ENCODE peak calls at places on chromosomes 6 and 20, in five cellular contexts. B is colonic mucosa, C is Panc1, K is astrocyte of the cerebellum, H is DND-41. M is an unnamed sample.

GRCh38 chr20:896626-897025 is 19.5 kb downstream of the ANGPT4 start:
- DNase-seq in B (no peak), C (no peak), K (no peak), H (no peak), M (no peak)

GRCh38 chr6:138404666-138405337 is 779 bp downstream of the HEBP2 start:
- DNase-seq in B (peak), C (no peak), K (no peak), H (no peak), M (peak)

GRCh38 chr6:150267686-150268561 is 100.9 kb upstream of the IYD start:
- DNase-seq in B (no peak), C (no peak), K (no peak), H (no peak), M (peak)

GRCh38 chr6:29748391-29749352 is 25.4 kb downstream of the HLA-F start:
- DNase-seq in B (peak), C (no peak), K (peak), H (no peak), M (peak)

GRCh38 chr20:31594002-31594557 is 11.0 kb upstream of the ID1 start:
- DNase-seq in B (no peak), C (no peak), K (no peak), H (no peak), M (no peak)

GRCh38 chr20:370977-371754 is 9.4 kb upstream of the TRIB3 start:
- DNase-seq in B (no peak), C (no peak), K (no peak), H (no peak), M (no peak)

GRCh38 chr20:5482791-5483190 is 166.0 kb upstream of the PROKR2 start:
- DNase-seq in B (no peak), C (no peak), K (no peak), H (no peak), M (peak)

GRCh38 chr6:83601119-83601518 is 88.8 kb downstream of the PRSS35 start:
- DNase-seq in B (no peak), C (no peak), K (no peak), H (no peak), M (peak)

GRCh38 chr6:170096191-170096802 is 194.6 kb downstream of the DLL1 start:
- DNase-seq in B (no peak), C (no peak), K (no peak), H (no peak), M (no peak)

GRCh38 chr6:151665329-151665728 is 142.2 kb upstream of the ESR1 start:
- DNase-seq in B (no peak), C (no peak), K (no peak), H (no peak), M (no peak)

GRCh38 chr20:61400499-61400898 is 148.4 kb downstream of the CDH4 start:
- DNase-seq in B (no peak), C (no peak), K (no peak), H (no peak), M (no peak)

GRCh38 chr6:16805190-16805860 is 44.1 kb upstream of the ATXN1 start:
- DNase-seq in B (no peak), C (no peak), K (no peak), H (no peak), M (peak)

GRCh38 chr6:43702522-43703440 is 15.2 kb upstream of the MRPS18A start:
- DNase-seq in B (peak), C (no peak), K (peak), H (peak), M (peak)

GRCh38 chr6:53734473-53735299 is 60.1 kb upstream of the LRRC1 start:
- DNase-seq in B (peak), C (peak), K (peak), H (peak), M (peak)

GRCh38 chr6:1607557-1608221 is 2.0 kb upstream of the FOXC1 start:
- DNase-seq in B (no peak), C (no peak), K (no peak), H (no peak), M (no peak)

GRCh38 chr6:154164397-154164796 is 125.4 kb downstream of the OPRM1 start:
- DNase-seq in B (peak), C (no peak), K (peak), H (no peak), M (peak)

GRCh38 chr20:21808863-21809664 is 103.6 kb downstream of the PAX1 start:
- DNase-seq in B (peak), C (no peak), K (no peak), H (peak), M (no peak)

GRCh38 chr20:18132663-18133062 is 5.0 kb upstream of the KAT14 start:
- DNase-seq in B (no peak), C (no peak), K (no peak), H (no peak), M (no peak)

GRCh38 chr6:87375315-87375714 is 30.7 kb downstream of the C6orf163 start:
- DNase-seq in B (no peak), C (no peak), K (no peak), H (no peak), M (no peak)

GRCh38 chr20:9792674-9793073 is 46.2 kb downstream of the PAK5 start:
- DNase-seq in B (no peak), C (no peak), K (no peak), H (no peak), M (no peak)

GRCh38 chr6:154414021-154414813 is 57.6 kb upstream of the IPCEF1 start:
- DNase-seq in B (no peak), C (no peak), K (no peak), H (no peak), M (peak)

GRCh38 chr20:19673575-19673974 is 84.5 kb upstream of the RIN2 start:
- DNase-seq in B (no peak), C (no peak), K (no peak), H (no peak), M (no peak)

GRCh38 chr20:44911264-44911921 is 1.5 kb downstream of the PABPC1L start:
- DNase-seq in B (peak), C (no peak), K (peak), H (peak), M (peak)

GRCh38 chr6:149114167-149114566 is 203.3 kb upstream of the TAB2 start:
- DNase-seq in B (no peak), C (no peak), K (no peak), H (no peak), M (no peak)

GRCh38 chr6:158369241-158369640 is 57.0 kb downstream of the TULP4 start:
- DNase-seq in B (no peak), C (no peak), K (no peak), H (no peak), M (no peak)

GRCh38 chr20:8043687-8044278 is 24.2 kb upstream of the TMX4 start:
- DNase-seq in B (peak), C (peak), K (peak), H (peak), M (peak)

GRCh38 chr6:133631421-133631820 is 257.5 kb upstream of the TCF21 start:
- DNase-seq in B (no peak), C (no peak), K (no peak), H (no peak), M (peak)

GRCh38 chr6:19949155-19949554 is 112.0 kb downstream of the ID4 start:
- DNase-seq in B (no peak), C (no peak), K (no peak), H (no peak), M (no peak)

GRCh38 chr20:21174425-21175239 is 48.8 kb downstream of the KIZ start:
- DNase-seq in B (no peak), C (no peak), K (no peak), H (no peak), M (no peak)

GRCh38 chr20:47389867-47390347 is 33.4 kb upstream of the ZMYND8 start:
- DNase-seq in B (no peak), C (no peak), K (no peak), H (no peak), M (peak)

GRCh38 chr6:43948527-43949450 is 178.5 kb downstream of the MRPL14 start:
- DNase-seq in B (no peak), C (no peak), K (peak), H (no peak), M (peak)

GRCh38 chr20:58842276-58842675 is 8.4 kb downstream of the GNAS-AS1 start:
- DNase-seq in B (no peak), C (no peak), K (no peak), H (no peak), M (no peak)

GRCh38 chr20:58841539-58842264 is 9.0 kb downstream of the GNAS-AS1 start:
- DNase-seq in B (no peak), C (no peak), K (no peak), H (no peak), M (no peak)

GRCh38 chr20:58839991-58840747 is 10.5 kb downstream of the GNAS-AS1 start:
- DNase-seq in B (no peak), C (no peak), K (no peak), H (no peak), M (no peak)

GRCh38 chr20:58839474-58839874 is 11.2 kb downstream of the GNAS-AS1 start:
- DNase-seq in B (no peak), C (no peak), K (no peak), H (peak), M (peak)

DNA sequence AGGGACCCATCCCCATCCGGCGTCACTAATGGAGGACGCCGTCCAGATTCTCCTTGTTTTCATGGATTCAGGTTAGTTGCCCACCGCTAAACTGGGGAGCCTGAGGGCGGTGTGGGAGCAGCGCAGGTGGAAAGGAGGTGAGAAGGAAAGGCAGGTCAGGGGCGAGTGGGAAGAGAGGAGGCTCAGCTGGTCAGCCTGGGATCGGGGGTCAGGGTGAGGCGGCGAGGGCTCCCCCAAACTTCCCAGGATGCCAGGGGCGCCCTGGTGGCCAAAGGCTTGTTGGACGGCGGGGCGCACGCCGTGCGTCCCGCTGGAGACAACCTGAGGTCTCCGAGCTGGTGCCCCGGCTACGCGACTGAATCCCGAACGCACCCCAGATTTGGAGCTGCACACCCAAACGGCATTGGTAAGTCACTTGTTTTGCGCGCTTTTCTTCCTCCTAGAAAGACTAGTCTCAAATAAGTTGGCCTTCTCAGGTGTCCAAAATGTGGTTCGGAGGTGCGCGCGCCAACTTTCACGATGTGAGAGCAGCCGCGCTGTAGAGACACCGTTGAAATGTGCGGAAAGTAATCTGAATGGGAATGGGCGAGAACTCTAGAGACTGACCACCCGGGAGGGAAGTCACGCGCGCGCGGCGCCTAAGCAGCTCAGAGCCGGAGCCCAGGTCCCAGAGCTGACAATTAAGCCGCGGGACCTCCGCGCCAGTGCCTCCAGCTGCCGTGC is 9.7 kb downstream of the GNAS-AS1 start:
- DNase-seq in B (no peak), C (no peak), K (no peak), H (no peak), M (no peak)
- H3K4me3 ChIP-seq in B (no peak), C (no peak), K (no peak), H (no peak), M (no peak)

GRCh38 chr20:57071283-57071701 is 195.1 kb downstream of the BMP7 start:
- DNase-seq in B (no peak), C (no peak), K (no peak), H (no peak), M (no peak)
- H3K4me3 ChIP-seq in B (no peak), C (no peak), K (no peak), H (no peak), M (peak)

GRCh38 chr6:75345413-75345812 is 60.8 kb upstream of the TMEM30A start:
- DNase-seq in B (no peak), C (no peak), K (no peak), H (no peak), M (no peak)
- H3K4me3 ChIP-seq in B (no peak), C (no peak), K (no peak), H (no peak), M (no peak)

GRCh38 chr6:10555625-10556309 is 34.6 kb downstream of the GCNT2 start:
- DNase-seq in B (peak), C (no peak), K (peak), H (no peak), M (peak)
- H3K4me3 ChIP-seq in B (peak), C (no peak), K (peak), H (no peak), M (peak)

DNA sequence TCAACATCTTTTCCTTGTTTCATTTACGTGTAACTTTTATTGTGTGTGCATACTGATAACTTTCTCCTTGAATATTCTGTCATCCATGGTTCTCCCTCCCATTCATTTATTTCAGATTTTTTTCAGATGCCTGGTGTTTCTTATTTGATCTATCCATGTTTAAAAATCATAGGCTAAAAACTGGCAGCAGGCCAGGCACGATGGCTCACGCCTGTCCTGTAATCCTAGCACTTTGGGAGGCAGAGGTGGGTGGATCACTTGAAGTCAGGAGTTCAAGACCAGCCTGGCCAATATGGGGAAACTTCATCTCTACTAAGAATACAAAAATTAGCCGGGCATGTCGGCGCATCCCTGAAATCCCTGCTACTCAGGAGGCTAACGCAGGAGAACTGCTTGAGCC is 31.1 kb downstream of the ABT1 start:
- DNase-seq in B (no peak), C (no peak), K (no peak), H (no peak), M (no peak)
- H3K4me3 ChIP-seq in B (no peak), C (no peak), K (no peak), H (no peak), M (no peak)

DNA sequence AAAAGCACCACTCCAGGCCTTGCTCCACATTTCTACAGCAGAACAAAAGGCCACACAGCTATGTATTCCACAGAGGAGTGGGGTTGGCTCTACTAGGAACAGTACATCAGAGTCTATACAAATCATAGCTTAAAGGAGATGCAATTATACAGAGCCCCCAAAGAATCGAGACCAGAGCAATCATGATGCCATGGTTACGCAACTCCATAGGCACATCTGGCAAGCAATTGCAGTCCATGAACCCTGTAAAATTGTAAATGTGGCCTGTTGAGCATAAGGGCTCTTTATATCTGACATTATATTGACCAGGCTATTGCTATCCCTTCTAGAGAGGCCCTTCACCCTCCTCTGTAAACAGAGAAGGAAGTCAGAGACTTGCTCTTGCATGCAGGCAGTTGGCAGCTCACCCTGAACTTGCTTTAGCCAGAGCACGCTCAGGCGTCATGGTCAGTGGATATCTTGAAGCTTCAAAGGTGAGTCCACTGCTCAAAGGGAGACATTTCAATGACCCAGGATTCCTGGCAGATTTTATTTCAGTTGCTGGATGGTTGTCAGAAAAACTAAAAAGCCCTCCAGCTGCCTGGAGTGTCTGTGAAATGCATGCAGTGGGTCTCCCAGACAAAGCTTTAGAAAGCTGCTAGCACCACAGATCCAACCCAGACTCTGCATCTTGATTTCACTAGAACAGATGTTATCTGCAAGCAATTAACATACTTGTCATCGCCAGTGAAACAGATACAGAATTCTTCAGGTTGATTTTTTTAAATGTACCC is 357.2 kb downstream of the CENPW start:
- DNase-seq in B (no peak), C (no peak), K (no peak), H (no peak), M (peak)
- H3K4me3 ChIP-seq in B (no peak), C (no peak), K (no peak), H (no peak), M (no peak)

DNA sequence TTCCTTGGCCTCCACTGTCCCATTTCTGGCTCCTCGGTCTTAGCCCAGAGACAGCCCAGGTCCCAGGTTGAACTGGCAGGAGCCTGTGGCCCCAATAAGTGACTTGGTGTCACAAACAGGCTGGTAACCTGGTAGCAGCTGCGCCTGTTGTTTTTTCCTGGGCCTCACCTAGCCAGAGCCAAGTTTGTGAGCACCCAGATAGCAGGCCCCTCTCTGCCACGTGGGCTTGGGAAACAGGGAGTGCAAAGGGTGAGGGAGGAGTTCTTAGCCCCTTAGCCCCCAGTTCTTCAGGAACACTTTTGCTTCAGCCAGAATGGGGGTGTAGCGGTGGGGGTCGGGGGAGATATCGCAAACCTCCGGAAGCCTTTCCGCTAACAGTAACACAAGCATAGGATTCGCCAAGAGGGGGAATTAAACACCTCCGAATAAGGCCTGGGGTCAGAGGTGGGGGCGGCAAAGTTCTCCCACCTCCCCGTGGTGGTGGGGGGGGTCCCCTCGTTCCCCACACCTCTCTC is 760 bp downstream of the C6orf132 start:
- DNase-seq in B (peak), C (no peak), K (no peak), H (no peak), M (no peak)
- H3K4me3 ChIP-seq in B (peak), C (peak), K (peak), H (no peak), M (peak)

DNA sequence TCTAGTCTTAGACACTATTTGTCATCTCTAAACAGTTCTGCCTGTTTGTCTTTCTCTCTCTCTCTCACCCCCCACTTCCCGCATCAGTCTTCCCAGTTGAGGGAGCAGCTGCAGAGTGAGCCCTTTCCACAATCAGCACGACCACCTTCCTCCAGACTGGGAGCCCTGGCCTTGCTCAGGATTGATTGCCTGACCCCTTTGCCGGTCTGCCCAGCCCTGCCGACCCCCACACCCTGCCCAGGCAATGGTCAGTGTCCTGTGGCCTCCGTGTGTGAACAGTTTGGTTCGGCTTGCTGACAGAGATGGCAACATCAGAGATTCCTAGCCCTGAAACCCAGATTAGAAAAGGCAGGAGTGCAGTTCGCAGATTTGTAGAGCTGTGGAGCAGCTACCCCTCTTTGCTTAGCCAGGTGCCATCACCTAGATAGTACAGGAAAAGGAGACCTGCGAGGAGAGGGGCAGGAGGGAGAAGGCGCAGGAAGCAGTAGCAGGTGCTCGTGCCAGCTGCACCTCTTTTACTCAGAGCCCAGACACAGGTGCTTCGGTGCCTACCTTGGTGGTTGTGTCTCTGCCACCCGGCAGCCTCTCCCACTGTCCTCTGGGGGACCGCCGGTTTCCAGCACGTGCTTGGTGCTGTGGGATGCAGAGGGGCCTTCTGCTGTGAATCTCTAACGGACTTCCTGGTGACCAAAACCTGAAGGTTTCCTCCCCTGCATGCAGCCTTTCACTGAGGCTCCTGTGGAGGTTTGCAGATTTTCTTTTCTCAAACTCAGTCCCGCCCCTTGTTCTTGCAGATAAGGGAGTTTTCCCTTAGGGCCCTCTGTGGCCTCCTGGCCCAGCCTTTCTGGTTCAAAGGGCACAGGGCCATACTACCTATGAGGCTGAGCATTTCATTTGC is 92.4 kb downstream of the SCML4 start:
- DNase-seq in B (peak), C (no peak), K (no peak), H (no peak), M (no peak)
- H3K4me3 ChIP-seq in B (peak), C (no peak), K (no peak), H (no peak), M (no peak)

DNA sequence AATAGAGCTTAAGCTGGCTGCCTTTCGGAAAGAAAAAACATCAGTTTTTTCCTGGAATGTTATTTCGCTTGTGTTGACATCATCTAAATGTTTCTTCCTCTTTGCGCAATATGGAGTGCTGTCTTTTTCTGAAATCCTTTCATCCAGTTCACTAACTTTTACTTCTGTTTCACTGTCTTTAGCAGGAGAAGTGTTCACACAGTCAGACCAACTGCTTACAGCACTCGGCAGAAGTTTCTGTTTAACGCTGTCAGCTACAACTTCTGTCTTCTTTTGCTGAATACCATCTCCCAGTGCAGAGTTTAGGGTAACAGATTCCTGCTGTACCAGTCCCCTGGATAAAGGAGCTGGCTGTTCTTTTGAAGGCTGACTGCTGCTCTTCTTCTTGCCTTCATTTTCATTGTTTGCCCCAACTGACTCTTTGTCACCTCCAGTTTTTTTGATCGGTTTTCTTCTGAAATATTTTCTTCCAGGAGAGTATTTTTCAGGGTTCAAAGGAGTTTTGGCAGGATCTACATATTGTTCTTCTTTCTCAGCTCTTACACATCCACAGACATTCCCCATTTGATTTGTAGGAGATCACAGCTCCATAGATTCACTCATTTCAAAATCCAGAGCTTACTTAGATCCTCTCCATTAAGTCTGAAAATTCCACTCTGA is 50.0 kb upstream of the DST start:
- DNase-seq in B (no peak), C (no peak), K (no peak), H (no peak), M (peak)
- H3K4me3 ChIP-seq in B (peak), C (peak), K (no peak), H (no peak), M (peak)